ENCODE peak calls at places on chromosomes 7 and 10, in four cellular contexts. F is thoracic aorta; K is activated CD4-positive, alpha-beta T cell treated with anti-CD3 and anti-CD28 coated beads for 36 hours; X is mucosa of descending colon. Q is an unnamed sample.

GRCh38 chr7:105002-105401 is 87.4 kb upstream of the FAM20C start:
- DNase-seq in F (no peak), K (no peak), X (no peak), Q (no peak)

GRCh38 chr7:100921039-100921438 is 25.4 kb upstream of the ACHE start:
- DNase-seq in F (no peak), K (no peak), X (no peak), Q (no peak)

GRCh38 chr10:4656576-4657194 is 169.3 kb upstream of the AKR1E2 start:
- DNase-seq in F (no peak), K (peak), X (peak), Q (peak)

GRCh38 chr7:3464900-3465622 is 164.0 kb downstream of the SDK1 start:
- DNase-seq in F (no peak), K (peak), X (no peak), Q (no peak)

GRCh38 chr7:145350334-145350733 is 514.5 kb upstream of the TPK1 start:
- DNase-seq in F (no peak), K (no peak), X (no peak), Q (no peak)

GRCh38 chr10:20133669-20134189 is 317.5 kb downstream of the PLXDC2 start:
- DNase-seq in F (no peak), K (no peak), X (no peak), Q (no peak)

GRCh38 chr7:137440434-137440830 is 96.9 kb upstream of the PTN start:
- DNase-seq in F (no peak), K (no peak), X (no peak), Q (no peak)

GRCh38 chr7:90931996-90932912 is 332.0 kb upstream of the FZD1 start:
- DNase-seq in F (no peak), K (no peak), X (no peak), Q (peak)

GRCh38 chr7:85065306-85065705 is 121.5 kb downstream of the SEMA3D start:
- DNase-seq in F (no peak), K (no peak), X (no peak), Q (no peak)

GRCh38 chr7:26688936-26689506 is 175.4 kb downstream of the SKAP2 start:
- DNase-seq in F (no peak), K (no peak), X (no peak), Q (no peak)

GRCh38 chr10:92342801-92343200 is 51.8 kb downstream of the MARCHF5 start:
- DNase-seq in F (no peak), K (no peak), X (no peak), Q (no peak)

GRCh38 chr7:152537639-152538038 is 101.8 kb upstream of the KMT2C start:
- DNase-seq in F (no peak), K (no peak), X (no peak), Q (no peak)

GRCh38 chr7:95811846-95812445 is 39.6 kb downstream of the DYNC1I1 start:
- DNase-seq in F (no peak), K (no peak), X (no peak), Q (no peak)

GRCh38 chr10:126161691-126162090 is 226.6 kb downstream of the ADAM12 start:
- DNase-seq in F (no peak), K (no peak), X (no peak), Q (no peak)

GRCh38 chr10:132616170-132616994 is 78.8 kb downstream of the INPP5A start:
- DNase-seq in F (no peak), K (peak), X (no peak), Q (no peak)

GRCh38 chr10:59181668-59182067 is 5.2 kb downstream of the PHYHIPL start:
- DNase-seq in F (no peak), K (no peak), X (no peak), Q (no peak)

GRCh38 chr10:24952701-24953349 is 419 bp upstream of the PRTFDC1 start:
- DNase-seq in F (no peak), K (peak), X (peak), Q (peak)

GRCh38 chr7:27723086-27723485 is 16.9 kb upstream of the TAX1BP1 start:
- DNase-seq in F (no peak), K (no peak), X (no peak), Q (peak)

GRCh38 chr10:75605096-75605495 is 173.7 kb downstream of the LRMDA start:
- DNase-seq in F (no peak), K (no peak), X (no peak), Q (no peak)